ENCODE peak calls at places on chromosome 20, in five cellular contexts. N, Q, J, M and B are unnamed samples.
A peak's percentile ranks its signal among the peaks of the same experiment; 100 is the strongest.

GRCh38 chr20:63249891-63250290 is 4.4 kb downstream of the NKAIN4 start:
- DNase-seq in M (no peak), Q (no peak), N (no peak), J (no peak), B (no peak)

GRCh38 chr20:45991616-45992015 is 17.1 kb upstream of the MMP9 start:
- DNase-seq in Q (no peak), N (no peak), J (no peak), M (no peak), B (no peak)

GRCh38 chr20:61054411-61054810 is 197.7 kb upstream of the CDH4 start:
- DNase-seq in N (no peak), M (no peak), Q (no peak), J (no peak), B (no peak)

GRCh38 chr20:8853805-8854338 is 215.0 kb upstream of the PLCB4 start:
- DNase-seq in M (peak; percentile 60), N (peak; percentile 75), J (peak; percentile 83), Q (peak; percentile 81), B (peak; percentile 94)

GRCh38 chr20:36279776-36280175 is 26.4 kb upstream of the DLGAP4 start:
- DNase-seq in M (no peak), Q (no peak), J (no peak), N (no peak), B (no peak)

GRCh38 chr20:16803965-16804792 is 56.0 kb downstream of the OTOR start:
- DNase-seq in M (peak; percentile 52), J (peak; percentile 81), N (peak; percentile 77), Q (peak; percentile 82), B (peak; percentile 77)

GRCh38 chr20:36372671-36373070 is 66.5 kb downstream of the DLGAP4 start:
- DNase-seq in J (no peak), Q (no peak), N (no peak), M (no peak), B (no peak)

GRCh38 chr20:33649201-33649631 is 12.9 kb upstream of the C20orf144 start:
- DNase-seq in J (no peak), N (peak; percentile 54), M (no peak), Q (no peak), B (no peak)

GRCh38 chr20:37520417-37520751 is 666 bp upstream of the NNAT start:
- DNase-seq in N (no peak), J (no peak), M (no peak), Q (no peak), B (no peak)

GRCh38 chr20:2305946-2306345 is 10.1 kb downstream of the TGM3 start:
- DNase-seq in N (no peak), M (no peak), Q (peak; percentile 53), J (peak; percentile 46), B (peak; percentile 36)

GRCh38 chr20:17617212-17617867 is 47.5 kb downstream of the DSTN start:
- DNase-seq in N (peak; percentile 55), J (peak; percentile 58), M (no peak), Q (peak; percentile 75), B (peak; percentile 53)

GRCh38 chr20:1185781-1186334 is 1.1 kb upstream of the TMEM74B start:
- DNase-seq in Q (peak; percentile 83), J (peak; percentile 80), M (peak; percentile 69), N (peak; percentile 69), B (peak; percentile 71)

GRCh38 chr20:25223179-25223661 is 24.7 kb upstream of the PYGB start:
- DNase-seq in M (no peak), J (peak; percentile 84), N (peak; percentile 95), Q (peak; percentile 57), B (peak; percentile 99)

GRCh38 chr20:8132632-8133587 is 844 bp downstream of the PLCB1 start:
- DNase-seq in M (no peak), J (peak; percentile 13), N (peak; percentile 64), Q (peak; percentile 44), B (no peak)

GRCh38 chr20:52564594-52564993 is 373.0 kb upstream of the ZFP64 start:
- DNase-seq in J (no peak), M (no peak), N (no peak), Q (no peak), B (no peak)

GRCh38 chr20:53077373-53078205 is 105.4 kb downstream of the TSHZ2 start:
- DNase-seq in M (no peak), Q (no peak), J (peak; percentile 54), N (peak; percentile 76), B (peak; percentile 17)

GRCh38 chr20:17665756-17666155 is 16.3 kb downstream of the RRBP1 start:
- DNase-seq in N (no peak), M (no peak), J (no peak), Q (no peak), B (no peak)

GRCh38 chr20:6384368-6384767 is 261.5 kb upstream of the FERMT1 start:
- DNase-seq in N (no peak), M (no peak), Q (no peak), J (no peak), B (no peak)

GRCh38 chr20:40750541-40750940 is 61.5 kb upstream of the MAFB start:
- DNase-seq in M (no peak), N (no peak), J (no peak), Q (no peak), B (no peak)

GRCh38 chr20:17971571-17972013 is 2.8 kb downstream of the MGME1 start:
- DNase-seq in Q (peak; percentile 59), J (no peak), N (peak; percentile 50), M (peak; percentile 61), B (peak; percentile 46)

GRCh38 chr20:5584678-5585077 is 165.5 kb upstream of the SHLD1 start:
- DNase-seq in M (no peak), N (no peak), J (no peak), Q (no peak), B (no peak)

GRCh38 chr20:18638768-18639167 is 50.9 kb downstream of the DTD1 start:
- DNase-seq in J (no peak), Q (no peak), N (peak; percentile 37), M (no peak), B (no peak)

DNA sequence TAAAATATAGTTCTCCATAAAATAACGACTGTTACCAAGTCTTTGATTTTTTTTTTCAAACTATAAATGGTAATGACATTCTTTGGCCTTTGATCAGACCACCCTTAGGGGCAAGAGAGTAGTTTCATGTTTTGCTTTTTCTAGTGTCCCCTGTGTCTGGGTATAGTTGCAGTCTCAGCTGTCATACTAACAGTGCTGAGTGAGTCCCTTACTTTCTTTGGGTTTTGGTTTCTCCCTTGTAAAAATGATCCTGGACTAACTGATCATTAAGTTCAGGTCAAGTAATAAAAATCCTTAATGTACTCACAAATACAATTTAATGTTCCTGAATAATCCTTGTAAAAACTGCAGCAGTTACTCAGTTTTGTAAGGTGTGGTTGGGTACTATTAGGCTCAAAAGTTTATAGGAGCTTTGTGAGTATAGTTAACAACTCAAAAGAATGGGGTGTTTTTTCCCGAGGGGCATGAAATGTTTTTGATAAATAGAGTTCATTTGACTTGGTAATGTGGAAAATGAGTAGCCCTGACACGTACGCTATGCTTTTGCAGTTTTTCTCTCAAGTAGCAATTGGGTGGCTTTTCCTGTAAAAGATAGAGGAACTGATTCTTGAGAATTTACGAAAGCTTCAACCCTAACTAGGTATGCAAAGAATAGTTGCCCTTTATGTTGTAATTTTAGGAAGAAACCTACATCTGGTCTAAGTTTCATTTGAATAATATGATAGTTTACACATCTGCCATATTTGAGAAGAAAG is 6.2 kb downstream of the PTPN1 start:
- DNase-seq in N (no peak), J (no peak), M (no peak), Q (no peak), B (no peak)
- H3K4me2 ChIP-seq in N (no peak overlapping the region), J (peak overlapping the region; percentile 71), M (peak overlapping the region; percentile 5), Q (no peak overlapping the region), B (peak overlapping the region; percentile 1)

GRCh38 chr20:20211988-20212518 is 155.9 kb upstream of the INSM1 start:
- DNase-seq in M (no peak), Q (no peak), J (no peak), N (no peak), B (no peak)
- TF ChIP-seq EZH2 in M (no peak), Q (no peak), J (no peak), N (no peak), B (no peak)

GRCh38 chr20:43662943-43663655 is 3.8 kb upstream of the MYBL2 start:
- DNase-seq in M (no peak), N (peak; percentile 53), J (peak; percentile 58), Q (no peak), B (peak; percentile 78)

GRCh38 chr20:43658723-43659419 is 8.0 kb upstream of the MYBL2 start:
- DNase-seq in Q (no peak), N (no peak), M (peak; percentile 21), J (no peak), B (peak; percentile 27)

GRCh38 chr20:43655937-43656336 is 11.0 kb upstream of the MYBL2 start:
- DNase-seq in M (no peak), N (no peak), J (no peak), Q (no peak), B (no peak)

GRCh38 chr20:43653966-43654365 is 12.9 kb upstream of the MYBL2 start:
- DNase-seq in Q (no peak), N (no peak), J (no peak), M (no peak), B (no peak)

DNA sequence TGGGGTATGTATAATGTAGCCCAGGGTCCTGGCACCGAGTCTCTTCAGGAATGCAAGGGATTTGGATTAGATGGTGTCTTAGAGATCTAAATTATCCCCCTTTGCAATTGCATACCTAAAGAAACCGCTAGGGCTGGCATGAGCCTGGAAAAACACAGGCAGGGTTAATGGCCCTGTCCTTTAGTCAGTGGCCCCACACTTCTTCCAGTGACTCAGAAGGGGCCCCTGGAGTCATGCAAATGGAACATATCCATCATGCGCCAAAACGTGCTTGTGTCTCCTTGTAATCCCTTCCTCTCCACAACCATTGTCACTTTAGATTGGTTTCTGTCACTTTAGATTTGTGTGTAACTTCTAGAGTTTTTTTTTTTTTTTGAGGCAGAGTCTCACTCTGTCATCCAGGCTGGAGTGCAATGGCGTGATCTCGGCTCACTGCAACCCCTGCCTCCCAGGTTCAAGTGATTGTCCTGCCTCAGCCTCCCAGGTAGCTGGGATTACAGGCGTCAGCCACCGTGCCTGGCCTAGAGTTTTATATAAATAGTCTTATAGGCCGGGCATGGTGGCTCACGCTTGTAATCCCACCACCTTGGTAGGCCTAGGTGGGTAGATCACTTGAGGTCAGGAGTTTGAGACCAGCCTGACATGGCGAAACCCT is 8.7 kb upstream of the MYBL2 start:
- DNase-seq in Q (peak; percentile 44), J (peak; percentile 56), N (peak; percentile 63), M (no peak), B (peak; percentile 53)
- TF ChIP-seq EZH2phosphoT487 in Q (no peak), J (no peak), N (no peak), M (no peak), B (no peak)

GRCh38 chr20:10419550-10420133 is 14.4 kb downstream of the MKKS start:
- DNase-seq in J (no peak), Q (no peak), N (no peak), M (no peak), B (peak; percentile 77)

GRCh38 chr20:10411673-10412072 is 22.3 kb downstream of the MKKS start:
- DNase-seq in N (no peak), M (no peak), Q (no peak), J (no peak), B (no peak)

GRCh38 chr20:10412591-10413408 is 21.2 kb downstream of the MKKS start:
- DNase-seq in M (no peak), Q (no peak), N (no peak), J (no peak), B (peak; percentile 25)

DNA sequence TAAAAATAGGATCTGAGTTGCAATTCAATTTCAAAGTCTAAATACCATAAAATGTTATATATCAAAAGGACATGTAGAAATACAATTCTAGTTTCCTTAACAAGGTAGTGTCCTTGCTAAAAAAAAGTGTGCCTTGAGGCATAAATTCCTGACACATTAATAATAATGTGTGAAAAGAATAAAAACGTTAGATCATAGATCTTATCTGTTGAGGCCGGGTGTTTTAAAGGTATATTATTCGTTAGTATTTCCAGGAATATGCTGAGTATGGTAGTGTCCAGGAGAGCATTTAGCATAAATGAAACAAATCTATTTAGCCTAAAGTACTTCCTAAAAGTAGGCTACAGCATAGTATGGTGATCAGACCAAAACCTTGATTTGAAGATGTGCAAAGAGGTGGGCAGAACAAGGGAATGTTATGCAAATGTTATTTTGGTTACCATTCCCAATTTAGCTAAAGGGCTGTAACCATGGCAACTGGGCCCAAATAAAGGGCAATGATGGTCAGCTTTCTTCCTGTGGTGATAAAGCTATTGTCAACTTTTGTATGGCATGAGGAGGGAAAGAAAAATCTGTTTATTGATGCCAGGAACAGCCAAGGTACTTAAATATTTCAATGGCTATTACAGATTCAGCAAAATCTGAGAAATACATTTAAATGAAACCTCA is 18.9 kb downstream of the MKKS start:
- DNase-seq in Q (peak; percentile 73), M (no peak), J (no peak), N (peak; percentile 32), B (peak; percentile 83)
- H3K4me2 ChIP-seq in Q (peak overlapping the region; percentile 53), M (no peak overlapping the region), J (no peak overlapping the region), N (no peak overlapping the region), B (peak overlapping the region; percentile 21)